ENCODE peak calls at places on chromosomes 11 and 22, in eight cellular contexts. S, T, I, A, F, W, D and Z are unnamed samples.

GRCh38 chr11:66727883-66728759 is 895 bp downstream of the SPTBN2 start:
- DNase-seq in F (no peak), D (no peak), W (no peak), S (no peak), I (no peak), A (no peak), T (no peak), Z (no peak)

GRCh38 chr11:111603633-111604130 is 1.4 kb downstream of the SIK2 start:
- DNase-seq in F (no peak), D (no peak), S (peak; percentile 22), T (peak; percentile 10), A (no peak), I (no peak), W (peak; percentile 13), Z (no peak)

GRCh38 chr11:132278801-132279574 is 908.6 kb downstream of the NTM start:
- DNase-seq in S (peak; percentile 31), F (no peak), I (peak; percentile 72), T (peak; percentile 46), A (no peak), W (peak; percentile 67), D (no peak), Z (peak; percentile 10)

GRCh38 chr11:120471131-120471530 is 40.4 kb upstream of the GRIK4 start:
- DNase-seq in W (peak; percentile 91), D (peak; percentile 41), I (peak; percentile 89), A (no peak), F (no peak), S (peak; percentile 61), T (peak; percentile 84), Z (peak; percentile 58)

GRCh38 chr11:39192671-39193070 is 2266.8 kb downstream of the LRRC4C start:
- DNase-seq in D (no peak), F (no peak), T (no peak), W (no peak), S (no peak), I (no peak), A (no peak), Z (no peak)

GRCh38 chr11:130214861-130215530 is 55.4 kb downstream of the ST14 start:
- DNase-seq in I (no peak), T (no peak), A (no peak), F (no peak), W (no peak), D (no peak), S (no peak), Z (no peak)

GRCh38 chr11:6618117-6619020 is 853 bp downstream of the TPP1 start:
- DNase-seq in D (no peak), F (peak; percentile 35), I (peak; percentile 90), S (peak; percentile 87), T (peak; percentile 72), A (peak; percentile 40), W (peak; percentile 87), Z (peak; percentile 85)

GRCh38 chr11:7977251-7977917 is 9.8 kb upstream of the EIF3F start:
- DNase-seq in W (peak; percentile 92), I (peak; percentile 97), A (no peak), D (peak; percentile 96), S (peak; percentile 77), F (no peak), T (peak; percentile 95), Z (peak; percentile 94)

GRCh38 chr11:72776844-72777754 is 16.7 kb downstream of the STARD10 start:
- DNase-seq in W (no peak), T (no peak), A (no peak), I (no peak), F (no peak), S (no peak), D (no peak), Z (no peak)

GRCh38 chr11:31817621-31818493 is 6.7 kb upstream of the PAX6 start:
- DNase-seq in W (no peak), D (no peak), S (no peak), T (no peak), I (no peak), A (no peak), F (no peak), Z (no peak)

GRCh38 chr11:68778205-68778604 is 26.9 kb upstream of the TESMIN start:
- DNase-seq in F (no peak), S (no peak), T (no peak), I (no peak), D (no peak), A (no peak), W (no peak), Z (no peak)

GRCh38 chr11:126834149-126834548 is 166.4 kb downstream of the KIRREL3 start:
- DNase-seq in A (no peak), D (peak; percentile 84), T (peak; percentile 93), F (no peak), W (peak; percentile 95), I (peak; percentile 91), S (peak; percentile 28), Z (peak; percentile 76)

GRCh38 chr11:66013762-66014100 is 1.9 kb downstream of the CST6 start:
- DNase-seq in S (no peak), D (no peak), I (no peak), A (no peak), F (no peak), T (no peak), W (no peak), Z (no peak)

GRCh38 chr22:29308148-29308790 is 1.8 kb downstream of the GAS2L1 start:
- DNase-seq in A (no peak), T (no peak), D (no peak), W (no peak), F (no peak), I (no peak), S (no peak), Z (no peak)

GRCh38 chr11:14443642-14444041 is 56.0 kb downstream of the COPB1 start:
- DNase-seq in T (peak; percentile 88), S (peak; percentile 37), I (peak; percentile 57), D (peak; percentile 35), W (peak; percentile 84), A (no peak), F (no peak), Z (peak; percentile 67)

GRCh38 chr22:32854351-32854804 is 52.9 kb downstream of the TIMP3 start:
- DNase-seq in W (no peak), I (no peak), A (no peak), S (no peak), D (no peak), T (no peak), F (no peak), Z (no peak)